ENCODE peak calls at places on chromosomes 13 and 19, in eight cellular contexts. N, X, I, H, W, F, E and B are unnamed samples.

GRCh38 chr13:69556540-69557196 is 551.0 kb upstream of the ATXN8OS start:
- DNase-seq in N (no peak), W (no peak), F (no peak), E (no peak), I (no peak), H (no peak), X (no peak), B (no peak)

GRCh38 chr19:11560404-11560988 is 1.5 kb upstream of the ELOF1 start:
- DNase-seq in W (peak; percentile 67), N (peak; percentile 77), H (peak; percentile 84), F (peak; percentile 77), I (peak; percentile 80), E (peak; percentile 91), X (no peak), B (peak; percentile 93)

GRCh38 chr13:110516500-110516899 is 45.0 kb downstream of the RAB20 start:
- DNase-seq in I (no peak), F (no peak), E (no peak), H (no peak), W (no peak), X (no peak), N (no peak), B (no peak)

GRCh38 chr13:83794627-83795026 is 87.6 kb downstream of the SLITRK1 start:
- DNase-seq in W (no peak), I (no peak), F (no peak), E (no peak), H (no peak), N (no peak), X (no peak), B (no peak)

GRCh38 chr19:37718357-37718756 is 1.2 kb downstream of the ZNF607 start:
- DNase-seq in X (no peak), W (no peak), H (no peak), I (no peak), F (no peak), E (no peak), N (peak; percentile 0), B (no peak)

GRCh38 chr19:36686365-36687213 is 823 bp upstream of the ZNF567 start:
- DNase-seq in I (peak; percentile 18), E (no peak), X (no peak), W (no peak), F (no peak), H (no peak), N (no peak), B (no peak)

GRCh38 chr13:69485991-69486592 is 621.5 kb upstream of the ATXN8OS start:
- DNase-seq in I (no peak), W (no peak), F (no peak), E (no peak), N (no peak), X (no peak), H (no peak), B (no peak)

GRCh38 chr19:38263696-38264485 is 482 bp upstream of the SPINT2 start:
- DNase-seq in W (peak; percentile 85), H (peak; percentile 77), I (peak; percentile 93), E (no peak), N (peak; percentile 82), F (peak; percentile 83), X (no peak), B (peak; percentile 20)

GRCh38 chr13:40123962-40124647 is 468.6 kb downstream of the COG6 start:
- DNase-seq in N (no peak), F (no peak), I (no peak), H (no peak), E (no peak), W (no peak), X (no peak), B (no peak)

GRCh38 chr19:3684817-3685410 is 15.4 kb downstream of the PIP5K1C start:
- DNase-seq in I (no peak), H (no peak), N (no peak), W (no peak), X (no peak), F (no peak), E (no peak), B (no peak)

GRCh38 chr19:49712397-49712859 is 21.5 kb downstream of the CPT1C start:
- DNase-seq in F (peak; percentile 92), X (no peak), N (no peak), E (no peak), H (no peak), W (no peak), I (no peak), B (peak; percentile 21)

GRCh38 chr13:35729926-35730627 is 253.6 kb upstream of the MAB21L1 start:
- DNase-seq in X (no peak), N (no peak), W (no peak), F (no peak), E (no peak), H (no peak), I (no peak), B (peak; percentile 78)

GRCh38 chr13:22014469-22014868 is 343.6 kb downstream of the FGF9 start:
- DNase-seq in X (no peak), H (no peak), E (no peak), W (no peak), F (no peak), N (no peak), I (no peak), B (no peak)

GRCh38 chr13:24997367-24997967 is 98.5 kb upstream of the PABPC3 start:
- DNase-seq in E (no peak), I (peak; percentile 38), X (no peak), F (no peak), N (peak; percentile 18), W (peak; percentile 27), H (peak; percentile 30), B (peak; percentile 39)

GRCh38 chr13:33483471-33483870 is 197.9 kb upstream of the STARD13 start:
- DNase-seq in I (no peak), E (no peak), X (no peak), H (no peak), W (no peak), F (no peak), N (no peak), B (no peak)

GRCh38 chr13:67619346-67619745 is 389.2 kb upstream of the PCDH9 start:
- DNase-seq in E (no peak), F (no peak), N (no peak), I (no peak), W (no peak), X (no peak), H (no peak), B (no peak)

GRCh38 chr19:21335721-21336120 is 6.5 kb upstream of the ZNF708 start:
- DNase-seq in E (no peak), I (no peak), X (no peak), F (no peak), W (no peak), H (no peak), N (no peak), B (no peak)